ENCODE peak calls at places on chromosomes 3 and 15, in five cellular contexts. F is prostate gland; S is type B pancreatic cell; Z is CD8-positive, alpha-beta T cell; G is neural crest cell. I is an unnamed sample.

GRCh38 chr3:193981534-193981933 is 154.4 kb upstream of the HES1 start:
- DNase-seq in F (no peak), S (no peak), Z (no peak), G (no peak), I (no peak)

GRCh38 chr3:50714953-50715352 is 40.2 kb downstream of the DOCK3 start:
- DNase-seq in F (no peak), S (no peak), Z (no peak), G (no peak), I (no peak)

GRCh38 chr15:89937365-89938355 is 24.9 kb upstream of the ARPIN start:
- DNase-seq in F (no peak), S (no peak), Z (no peak), G (no peak), I (no peak)

GRCh38 chr15:90358124-90359033 is 6.3 kb downstream of the ZNF774 start:
- DNase-seq in F (no peak), S (no peak), Z (no peak), G (no peak), I (no peak)

GRCh38 chr15:82789491-82789890 is 16.4 kb downstream of the FSD2 start:
- DNase-seq in F (no peak), S (no peak), Z (no peak), G (no peak), I (no peak)

GRCh38 chr15:99442268-99442897 is 123.4 kb upstream of the MEF2A start:
- DNase-seq in F (peak), S (peak), Z (no peak), G (no peak), I (peak)

GRCh38 chr15:71044006-71044405 is 71.3 kb upstream of the THSD4 start:
- DNase-seq in F (no peak), S (no peak), Z (no peak), G (no peak), I (no peak)

GRCh38 chr3:185560676-185561075 is 8.3 kb upstream of the LIPH start:
- DNase-seq in F (no peak), S (no peak), Z (no peak), G (no peak), I (no peak)

GRCh38 chr15:31489281-31489680 is 162.6 kb downstream of the KLF13 start:
- DNase-seq in F (no peak), S (no peak), Z (no peak), G (no peak), I (no peak)

GRCh38 chr15:100349321-100349695 is 7.5 kb upstream of the ADAMTS17 start:
- DNase-seq in F (no peak), S (no peak), Z (no peak), G (no peak), I (no peak)

GRCh38 chr3:164673738-164674137 is 404.6 kb downstream of the SI start:
- DNase-seq in F (no peak), S (no peak), Z (no peak), G (no peak), I (peak)
- TF ChIP-seq CTCF in F (no peak), S (peak), Z (no peak), G (peak), I (peak)

DNA sequence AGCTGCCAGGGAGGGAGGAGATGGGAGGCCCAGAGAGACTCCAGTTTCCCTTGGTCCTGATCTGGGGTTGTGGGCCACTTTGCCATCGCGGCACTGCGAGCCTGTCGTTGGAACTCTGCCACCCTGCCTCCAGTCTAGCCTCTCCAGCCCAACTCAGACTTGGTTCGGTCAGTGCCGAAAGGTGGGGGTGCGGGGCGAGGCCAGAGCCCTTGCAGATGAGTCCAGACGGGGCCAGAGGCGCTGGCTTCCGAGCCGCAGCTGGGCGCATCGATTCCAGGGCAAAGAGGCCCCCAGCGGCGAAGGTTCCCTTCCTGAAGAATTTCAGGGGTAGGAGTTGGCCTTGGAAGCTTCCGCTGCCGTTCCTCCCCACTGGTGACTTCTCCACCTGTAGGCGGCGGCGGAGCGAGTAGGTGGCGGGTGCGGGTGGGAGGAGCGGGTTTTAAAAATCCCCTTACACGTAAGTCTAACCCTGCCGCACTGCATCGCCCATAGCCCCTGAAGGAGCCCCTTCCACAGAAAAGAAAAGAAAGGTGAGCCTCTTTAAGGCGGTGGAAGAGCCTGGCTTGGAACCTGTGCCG is 5.1 kb downstream of the WNT5A start:
- DNase-seq in F (no peak), S (no peak), Z (no peak), G (peak), I (no peak)
- TF ChIP-seq CTCF in F (no peak), S (peak), Z (no peak), G (peak), I (no peak)

DNA sequence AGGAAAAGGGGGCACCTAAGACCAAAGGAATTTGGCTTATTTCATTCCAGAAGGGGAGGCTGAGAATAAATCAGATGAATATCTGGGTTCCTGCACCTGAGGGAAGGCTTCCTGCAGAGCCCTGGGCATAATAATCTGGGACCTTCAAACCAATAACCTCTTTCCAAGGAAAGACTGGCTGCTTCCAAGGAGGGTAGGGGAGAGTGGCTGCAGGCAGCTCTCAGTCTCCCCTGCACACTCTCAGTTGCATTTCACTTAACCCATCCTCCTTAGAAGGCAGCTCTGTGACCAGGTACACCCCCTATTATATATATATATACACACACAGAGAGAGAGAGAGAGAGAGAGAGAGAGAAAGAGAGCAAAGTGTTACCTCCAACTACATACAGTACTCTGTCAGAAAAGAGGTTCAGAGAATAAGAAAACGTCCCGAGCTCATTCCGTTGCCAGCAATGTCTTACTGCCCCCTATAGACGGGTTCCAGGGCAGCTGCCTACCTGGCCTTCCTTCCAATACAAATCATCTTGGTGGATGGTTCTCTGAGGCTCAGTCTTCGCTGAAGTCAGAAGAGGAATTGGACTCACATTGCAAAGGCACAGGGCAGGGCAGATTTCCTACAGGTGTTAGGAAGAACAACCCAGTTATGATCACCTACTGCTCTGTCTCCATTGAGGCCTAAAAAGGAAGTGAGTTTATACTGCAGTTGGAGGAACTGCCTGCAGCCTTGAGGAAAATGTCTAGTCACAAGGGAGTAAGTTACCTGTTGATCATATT is 26.1 kb downstream of the CAPN3 start:
- DNase-seq in F (no peak), S (no peak), Z (no peak), G (peak), I (peak)
- TF ChIP-seq CTCF in F (peak), S (peak), Z (no peak), G (peak), I (no peak)

GRCh38 chr15:56918046-56918906 is at the start of gene TCF12:
- DNase-seq in F (peak), S (peak), Z (peak), G (peak), I (peak)
- TF ChIP-seq CTCF in F (peak), S (peak), Z (peak), G (peak), I (peak)

I was measured in Calu3.